ENCODE peak calls at places on chromosomes 12 and 14, in seven cellular contexts. One of them, this sample, is unnamed.

GRCh38 chr12:27296674-27297073 is 36.0 kb upstream of the BMAL2 start:
- DNase-seq in foreskin fibroblast: no peak
- DNase-seq in GM04503: no peak
- DNase-seq in ACHN: no peak
- DNase-seq in NCI-H1417: no peak
- DNase-seq in NCI-H1694 treated with DMSO at 0.1 percent for 48 hours: no peak
- DNase-seq in sciatic nerve: no peak
- DNase-seq in this sample: no peak

GRCh38 chr14:88384653-88385205 is 728 bp upstream of the SPATA7 start:
- DNase-seq in sciatic nerve: no peak
- DNase-seq in NCI-H1417: peak
- DNase-seq in NCI-H1694 treated with DMSO at 0.1 percent for 48 hours: no peak
- DNase-seq in foreskin fibroblast: no peak
- DNase-seq in ACHN: no peak
- DNase-seq in GM04503: no peak
- DNase-seq in this sample: no peak

GRCh38 chr14:56933446-56933845 is 123.2 kb upstream of the OTX2 start:
- DNase-seq in foreskin fibroblast: no peak
- DNase-seq in GM04503: no peak
- DNase-seq in NCI-H1694 treated with DMSO at 0.1 percent for 48 hours: no peak
- DNase-seq in sciatic nerve: no peak
- DNase-seq in ACHN: no peak
- DNase-seq in NCI-H1417: no peak
- DNase-seq in this sample: no peak

GRCh38 chr12:8057291-8057690 is 8.9 kb downstream of the C3AR1 start:
- DNase-seq in foreskin fibroblast: no peak
- DNase-seq in ACHN: no peak
- DNase-seq in GM04503: no peak
- DNase-seq in NCI-H1417: no peak
- DNase-seq in NCI-H1694 treated with DMSO at 0.1 percent for 48 hours: no peak
- DNase-seq in sciatic nerve: no peak
- DNase-seq in this sample: no peak

GRCh38 chr14:74438351-74438915 is 12.4 kb upstream of the SYNDIG1L start:
- DNase-seq in ACHN: no peak
- DNase-seq in NCI-H1694 treated with DMSO at 0.1 percent for 48 hours: no peak
- DNase-seq in sciatic nerve: no peak
- DNase-seq in GM04503: no peak
- DNase-seq in foreskin fibroblast: no peak
- DNase-seq in NCI-H1417: no peak
- DNase-seq in this sample: no peak

GRCh38 chr12:22046968-22047390 is 961 bp downstream of the CMAS start:
- DNase-seq in sciatic nerve: no peak
- DNase-seq in NCI-H1417: no peak
- DNase-seq in GM04503: peak
- DNase-seq in NCI-H1694 treated with DMSO at 0.1 percent for 48 hours: no peak
- DNase-seq in foreskin fibroblast: no peak
- DNase-seq in ACHN: no peak
- DNase-seq in this sample: no peak

GRCh38 chr12:124804011-124804621 is 59.5 kb downstream of the SCARB1 start:
- DNase-seq in foreskin fibroblast: no peak
- DNase-seq in GM04503: no peak
- DNase-seq in ACHN: peak
- DNase-seq in NCI-H1417: no peak
- DNase-seq in NCI-H1694 treated with DMSO at 0.1 percent for 48 hours: no peak
- DNase-seq in sciatic nerve: no peak
- DNase-seq in this sample: no peak

GRCh38 chr14:52244328-52244727 is 23.2 kb upstream of the PTGDR start:
- DNase-seq in NCI-H1694 treated with DMSO at 0.1 percent for 48 hours: no peak
- DNase-seq in NCI-H1417: no peak
- DNase-seq in sciatic nerve: no peak
- DNase-seq in foreskin fibroblast: no peak
- DNase-seq in ACHN: no peak
- DNase-seq in GM04503: no peak
- DNase-seq in this sample: no peak

GRCh38 chr14:92135269-92135668 is 13.5 kb downstream of the CPSF2 start:
- DNase-seq in NCI-H1694 treated with DMSO at 0.1 percent for 48 hours: peak
- DNase-seq in sciatic nerve: no peak
- DNase-seq in ACHN: peak
- DNase-seq in GM04503: no peak
- DNase-seq in NCI-H1417: no peak
- DNase-seq in foreskin fibroblast: no peak
- DNase-seq in this sample: peak

GRCh38 chr12:26373606-26374495 is 178.5 kb downstream of the SSPN start:
- DNase-seq in foreskin fibroblast: no peak
- DNase-seq in ACHN: no peak
- DNase-seq in NCI-H1694 treated with DMSO at 0.1 percent for 48 hours: no peak
- DNase-seq in NCI-H1417: no peak
- DNase-seq in GM04503: peak
- DNase-seq in sciatic nerve: no peak
- DNase-seq in this sample: no peak

This sample was measured in HFFc6.